ENCODE peak calls at places on chromosomes 12 and 14, in four cellular contexts. N is left ventricle myocardium inferior, F is heart left ventricle, P is colonic mucosa. L is an unnamed sample. For H3K4me1 and H3K36me3, the result is how much of the 10 kb centered on the place peaks cover.

GRCh38 chr14:79842270-79842669 is 369.0 kb downstream of the DIO2 start:
- DNase-seq in N (peak), F (peak), P (no peak), L (peak)

GRCh38 chr12:89817501-89818226 is 109.0 kb upstream of the ATP2B1 start:
- DNase-seq in N (no peak), F (no peak), P (no peak), L (no peak)

GRCh38 chr14:20606190-20606901 is 15.2 kb upstream of the RNASE12 start:
- DNase-seq in N (no peak), F (peak), P (peak), L (no peak)

GRCh38 chr14:53517276-53517960 is 364.3 kb upstream of the DDHD1 start:
- DNase-seq in N (no peak), F (no peak), P (no peak), L (no peak)

GRCh38 chr12:75479963-75480461 is 543 bp upstream of the GLIPR1 start:
- DNase-seq in N (no peak), F (no peak), P (no peak), L (no peak)

GRCh38 chr14:79514700-79515099 is 696.6 kb downstream of the DIO2 start:
- DNase-seq in N (no peak), F (no peak), P (no peak), L (no peak)

GRCh38 chr12:48486261-48486660 is 4.0 kb downstream of the C12orf54 start:
- DNase-seq in N (no peak), F (no peak), P (no peak), L (no peak)

GRCh38 chr14:55122441-55122986 is 6.5 kb upstream of the LGALS3 start:
- DNase-seq in N (peak), F (peak), P (peak), L (no peak)

GRCh38 chr12:4743046-4743445 is 22.8 kb downstream of the GALNT8 start:
- DNase-seq in N (no peak), F (no peak), P (peak), L (no peak)

GRCh38 chr12:268483-268840 is 5.8 kb upstream of the SLC6A13 start:
- DNase-seq in N (no peak), F (no peak), P (no peak), L (no peak)

GRCh38 chr12:102960766-102961487 is 3.5 kb downstream of the ASCL1 start:
- DNase-seq in N (no peak), F (no peak), P (no peak), L (no peak)

GRCh38 chr12:58832-59231 is 7.7 kb upstream of the IQSEC3 start:
- DNase-seq in N (no peak), F (no peak), P (no peak), L (no peak)

GRCh38 chr12:6613015-6613775 is 6.0 kb upstream of the CHD4 start:
- DNase-seq in N (peak), F (peak), P (peak), L (peak)

GRCh38 chr14:23094666-23095195 is at the start of gene ACIN1:
- DNase-seq in N (no peak), F (peak), P (peak), L (peak)

GRCh38 chr12:123696209-123696608 is 15.9 kb upstream of the ATP6V0A2 start:
- DNase-seq in N (no peak), F (no peak), P (no peak), L (no peak)

GRCh38 chr14:80213602-80214001 is 2.3 kb upstream of the DIO2 start:
- DNase-seq in N (no peak), F (no peak), P (peak), L (no peak)

GRCh38 chr12:124410354-124411175 is 115.7 kb downstream of the RFLNA start:
- DNase-seq in N (no peak), F (no peak), P (no peak), L (no peak)

GRCh38 chr12:15879413-15879812 is 2.8 kb upstream of the STRAP start:
- DNase-seq in N (no peak), F (no peak), P (no peak), L (no peak)

GRCh38 chr12:52818376-52818775 is 4.5 kb upstream of the KRT4 start:
- DNase-seq in N (no peak), F (no peak), P (no peak), L (no peak)

GRCh38 chr12:22333751-22334695 is 484 bp downstream of the ST8SIA1 start:
- DNase-seq in N (no peak), F (no peak), P (peak), L (peak)

GRCh38 chr12:75437564-75437963 is 43.0 kb upstream of the GLIPR1 start:
- DNase-seq in N (no peak), F (no peak), P (no peak), L (no peak)

GRCh38 chr12:96015672-96016071 is 19.5 kb upstream of the HAL start:
- DNase-seq in N (peak), F (no peak), P (peak), L (no peak)

GRCh38 chr12:65121956-65122469 is 908 bp upstream of the WIF1 start:
- DNase-seq in N (no peak), F (no peak), P (no peak), L (no peak)

GRCh38 chr14:95683793-95684192 is 2.4 kb upstream of the TCL1B start:
- DNase-seq in N (no peak), F (no peak), P (peak), L (no peak)

GRCh38 chr14:81256289-81256960 is 35.7 kb upstream of the GTF2A1 start:
- DNase-seq in N (no peak), F (no peak), P (no peak), L (no peak)

GRCh38 chr12:93484315-93484981 is 17.1 kb downstream of the MRPL42 start:
- DNase-seq in N (no peak), F (no peak), P (no peak), L (no peak)

GRCh38 chr12:88411689-88412088 is 168.6 kb downstream of the KITLG start:
- DNase-seq in N (no peak), F (no peak), P (no peak), L (no peak)

GRCh38 chr12:122834921-122835692 is at the start of gene HIP1R:
- DNase-seq in N (no peak), F (no peak), P (peak), L (no peak)

GRCh38 chr12:120199595-120200306 is 1.2 kb downstream of the RPLP0 start:
- DNase-seq in N (no peak), F (no peak), P (no peak), L (no peak)

DNA sequence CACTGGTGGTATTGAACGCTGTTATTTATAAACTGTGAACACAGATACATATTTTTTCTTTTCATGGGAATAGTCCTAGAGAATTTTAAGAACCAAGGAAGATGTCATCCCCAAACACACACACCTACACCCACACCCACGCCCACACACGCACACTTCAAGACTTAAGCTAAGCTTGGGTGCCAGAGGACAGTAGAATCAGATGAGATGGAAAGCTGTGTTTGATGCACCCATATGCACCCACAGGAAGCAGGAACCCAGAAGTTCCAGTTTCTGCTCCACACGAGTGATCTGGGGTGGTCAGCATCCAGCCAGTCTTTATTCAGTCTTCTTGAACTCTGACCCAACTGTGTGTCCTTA is 348.3 kb downstream of the KCNH5 start:
- DNase-seq in N (no peak), F (no peak), P (no peak), L (no peak)
- TF ChIP-seq CTCF in N (no peak), F (no peak), P (no peak), L (no peak)

DNA sequence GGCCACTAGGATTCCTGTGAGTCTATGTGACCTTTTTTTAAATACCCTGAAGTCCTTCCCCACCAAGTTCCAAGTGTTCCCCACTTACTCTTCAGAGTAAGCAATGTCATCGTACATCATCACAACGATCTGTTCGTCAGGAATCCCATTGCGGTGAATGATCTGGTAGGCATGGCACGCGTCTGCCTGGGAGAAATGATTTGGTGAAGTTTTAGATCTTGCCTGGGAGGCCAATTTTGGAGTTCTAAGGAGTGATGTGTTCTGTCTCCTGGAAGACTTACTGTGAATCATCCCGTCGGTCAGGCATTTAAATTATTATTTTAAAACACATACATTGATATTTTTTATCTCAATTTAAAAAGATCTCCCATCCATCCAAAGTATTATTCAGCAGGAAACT is 29.8 kb downstream of the LGMN start:
- DNase-seq in N (no peak), F (no peak), P (no peak), L (no peak)
- H3K4me1 ChIP-seq in N (under half), F (under half), P (under half), L (under half)

GRCh38 chr12:130249376-130249775 is 87.1 kb downstream of the FZD10 start:
- DNase-seq in N (no peak), F (no peak), P (no peak), L (no peak)
- H3K36me3 ChIP-seq in N (under half), F (under half), P (under half), L (under half)

GRCh38 chr14:74879427-74880180 is 2.1 kb upstream of the DLST start:
- DNase-seq in N (no peak), F (no peak), P (no peak), L (no peak)

GRCh38 chr14:74871819-74872218 is 4.1 kb downstream of the PROX2 start:
- DNase-seq in N (no peak), F (no peak), P (no peak), L (no peak)

GRCh38 chr14:74881425-74882102 is at the start of gene DLST:
- DNase-seq in N (peak), F (peak), P (peak), L (peak)

GRCh38 chr14:74875204-74875603 is 741 bp downstream of the PROX2 start:
- DNase-seq in N (no peak), F (no peak), P (no peak), L (no peak)

DNA sequence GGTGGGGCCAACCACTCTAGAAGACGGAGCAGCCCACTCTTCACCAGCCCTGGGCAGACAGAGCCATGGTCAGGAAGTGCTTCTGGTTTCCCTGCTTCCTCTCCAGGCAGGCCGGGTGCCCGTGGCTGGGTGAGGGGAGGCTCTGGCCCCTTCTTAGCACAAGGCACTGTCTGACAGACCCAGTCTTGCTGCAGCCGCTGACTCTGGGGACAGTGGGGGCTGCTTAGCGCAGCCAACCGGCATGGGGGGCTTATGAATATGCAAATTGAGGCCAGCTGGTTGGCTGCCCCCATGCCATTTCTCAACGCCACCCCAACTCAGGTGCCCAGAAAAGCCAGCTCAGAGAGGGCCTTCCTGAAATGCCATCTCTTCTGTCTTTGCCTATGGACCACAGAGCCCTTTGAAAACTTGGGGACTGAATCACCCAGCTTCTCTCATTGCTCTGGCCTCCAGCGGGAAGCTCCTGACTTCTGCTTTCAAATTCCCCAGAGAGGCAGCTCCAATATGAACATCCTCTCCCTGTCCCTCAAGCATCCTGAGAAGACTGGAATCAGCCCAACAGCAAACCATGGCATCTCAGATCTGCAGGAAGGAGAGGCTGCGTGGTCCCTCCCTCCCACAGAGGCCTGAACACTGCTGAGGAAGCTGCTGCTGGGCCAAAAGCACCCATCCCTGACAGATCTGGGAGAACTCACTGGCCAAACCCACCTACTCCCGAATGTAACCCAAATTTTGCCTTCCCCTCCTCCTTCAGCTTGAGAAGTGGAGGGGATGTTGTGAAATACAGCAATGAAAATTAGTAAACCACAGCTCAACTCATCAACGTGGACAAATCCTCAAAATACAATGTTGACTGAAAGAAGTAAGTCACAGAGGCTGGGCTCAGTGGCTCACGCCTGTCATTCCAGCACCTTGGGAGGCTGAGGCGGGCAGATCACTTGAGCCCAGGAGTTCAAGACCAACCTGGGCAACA is at the start of gene PROX2:
- DNase-seq in N (no peak), F (no peak), P (no peak), L (no peak)
- TF ChIP-seq CTCF in N (no peak), F (no peak), P (no peak), L (no peak)

GRCh38 chr14:64702493-64703392 is 1.5 kb upstream of the PLEKHG3 start:
- DNase-seq in N (no peak), F (no peak), P (peak), L (no peak)
- H3K4me1 ChIP-seq in N (under half), F (under half), P (under half), L (under half)

DNA sequence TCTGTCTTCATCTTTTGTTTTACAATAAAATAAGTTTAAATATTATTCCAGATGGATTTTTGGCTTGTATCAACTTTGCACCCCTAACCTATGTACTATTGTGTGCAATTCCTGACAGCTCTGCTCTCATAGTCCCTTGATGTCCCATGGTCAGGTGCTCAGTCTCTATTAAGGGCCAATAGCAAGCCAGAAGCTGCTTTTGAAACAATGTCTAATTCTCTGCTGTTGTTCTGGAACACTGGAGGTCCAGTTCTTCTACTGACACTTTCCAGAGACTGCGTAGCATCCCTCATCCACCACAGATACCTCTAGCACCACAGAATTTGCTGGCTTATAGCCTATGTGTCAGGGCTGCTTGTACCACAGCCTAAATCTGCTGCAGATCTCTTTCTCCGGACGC is 74.6 kb downstream of the BRMS1L start:
- DNase-seq in N (no peak), F (no peak), P (no peak), L (no peak)
- H3K36me3 ChIP-seq in N (under half), F (under half), P (under half), L (under half)

DNA sequence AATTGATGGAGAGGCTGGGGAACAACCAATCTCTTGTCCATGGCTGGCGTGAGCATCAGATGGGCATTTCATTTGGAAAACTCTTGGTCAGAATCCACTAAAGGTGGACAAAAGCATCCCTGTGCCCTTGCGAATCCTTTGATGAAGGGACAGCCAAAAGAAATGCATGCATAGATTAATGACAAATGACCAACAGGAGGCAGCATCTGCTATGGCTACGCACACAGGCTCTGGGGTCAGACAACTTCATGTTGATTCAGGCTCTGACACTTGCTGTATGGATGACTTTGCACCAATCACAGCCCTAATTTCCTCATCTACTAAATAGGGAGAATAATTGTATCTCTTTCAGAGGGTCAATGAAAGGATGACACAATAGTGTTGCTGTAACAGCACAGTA is 117.5 kb downstream of the ASCL4 start:
- DNase-seq in N (no peak), F (no peak), P (no peak), L (no peak)
- TF ChIP-seq CTCF in N (no peak), F (no peak), P (peak), L (no peak)

GRCh38 chr14:104798300-104799238 is 2.3 kb upstream of the ZBTB42 start:
- DNase-seq in N (no peak), F (no peak), P (no peak), L (no peak)
- H3K4me1 ChIP-seq in N (half or more), F (half or more), P (under half), L (under half)

GRCh38 chr14:45222485-45223262 is 30.3 kb downstream of the MIS18BP1 start:
- DNase-seq in N (no peak), F (no peak), P (no peak), L (no peak)
- H3K36me3 ChIP-seq in N (under half), F (half or more), P (under half), L (under half)

GRCh38 chr12:116306536-116306935 is 29.0 kb upstream of the MED13L start:
- DNase-seq in N (no peak), F (no peak), P (no peak), L (no peak)
- TF ChIP-seq CTCF in N (no peak), F (no peak), P (no peak), L (no peak)